ENCODE peak calls at places on chromosomes 1 and 21, in six cellular contexts. One of them, this sample, is unnamed.

GRCh38 chr21:37074546-37074945 is 1.5 kb downstream of the TTC3 start:
- DNase-seq in GM12878: no peak
- DNase-seq in tibial artery: no peak
- DNase-seq in kidney: no peak
- DNase-seq in Panc1: no peak
- DNase-seq in fibroblast of lung: no peak
- DNase-seq in this sample: no peak

GRCh38 chr1:69492286-69492685 is 75.4 kb upstream of the LRRC7 start:
- DNase-seq in GM12878: no peak
- DNase-seq in Panc1: no peak
- DNase-seq in tibial artery: no peak
- DNase-seq in fibroblast of lung: no peak
- DNase-seq in kidney: no peak
- DNase-seq in this sample: no peak

GRCh38 chr1:39006287-39006686 is 15.2 kb downstream of the AKIRIN1 start:
- DNase-seq in fibroblast of lung: no peak
- DNase-seq in GM12878: no peak
- DNase-seq in Panc1: no peak
- DNase-seq in tibial artery: no peak
- DNase-seq in kidney: no peak
- DNase-seq in this sample: no peak

GRCh38 chr1:151825204-151825603 is 6.4 kb downstream of the RORC start:
- DNase-seq in tibial artery: no peak
- DNase-seq in GM12878: no peak
- DNase-seq in Panc1: no peak
- DNase-seq in kidney: no peak
- DNase-seq in fibroblast of lung: no peak
- DNase-seq in this sample: no peak

GRCh38 chr1:218463194-218464156 is 118.3 kb downstream of the TGFB2 start:
- DNase-seq in fibroblast of lung: peak; percentile 74
- DNase-seq in kidney: no peak
- DNase-seq in Panc1: no peak
- DNase-seq in GM12878: no peak
- DNase-seq in tibial artery: peak; percentile 74
- DNase-seq in this sample: peak; percentile 81

GRCh38 chr1:61086245-61086644 is 3.9 kb downstream of the NFIA start:
- DNase-seq in tibial artery: no peak
- DNase-seq in fibroblast of lung: no peak
- DNase-seq in GM12878: no peak
- DNase-seq in Panc1: no peak
- DNase-seq in kidney: no peak
- DNase-seq in this sample: no peak

GRCh38 chr21:34766862-34767261 is 98.1 kb downstream of the CLIC6 start:
- DNase-seq in Panc1: no peak
- DNase-seq in GM12878: no peak
- DNase-seq in kidney: no peak
- DNase-seq in tibial artery: no peak
- DNase-seq in fibroblast of lung: peak; percentile 33
- DNase-seq in this sample: no peak

GRCh38 chr1:241532173-241532553 is at the start of gene KMO:
- DNase-seq in kidney: no peak
- DNase-seq in tibial artery: no peak
- DNase-seq in fibroblast of lung: no peak
- DNase-seq in Panc1: no peak
- DNase-seq in GM12878: no peak
- DNase-seq in this sample: no peak

GRCh38 chr1:91746728-91747338 is 139.1 kb downstream of the TGFBR3 start:
- DNase-seq in GM12878: no peak
- DNase-seq in kidney: no peak
- DNase-seq in fibroblast of lung: no peak
- DNase-seq in tibial artery: no peak
- DNase-seq in Panc1: no peak
- DNase-seq in this sample: peak; percentile 4

GRCh38 chr1:203906932-203907331 is 45.5 kb downstream of the SNRPE start:
- DNase-seq in fibroblast of lung: peak; percentile 93
- DNase-seq in Panc1: peak; percentile 78
- DNase-seq in GM12878: no peak
- DNase-seq in tibial artery: no peak
- DNase-seq in kidney: no peak
- DNase-seq in this sample: no peak

GRCh38 chr1:219959540-219960208 is 31.3 kb upstream of the SLC30A10 start:
- DNase-seq in fibroblast of lung: no peak
- DNase-seq in tibial artery: no peak
- DNase-seq in Panc1: no peak
- DNase-seq in kidney: no peak
- DNase-seq in GM12878: no peak
- DNase-seq in this sample: no peak

GRCh38 chr1:236039736-236040670 is 24.9 kb downstream of the NID1 start:
- DNase-seq in GM12878: no peak
- DNase-seq in kidney: no peak
- DNase-seq in Panc1: no peak
- DNase-seq in fibroblast of lung: peak; percentile 98
- DNase-seq in tibial artery: peak; percentile 70
- DNase-seq in this sample: peak; percentile 88

GRCh38 chr21:15444118-15444960 is 285.4 kb upstream of the USP25 start:
- DNase-seq in GM12878: no peak
- DNase-seq in fibroblast of lung: no peak
- DNase-seq in kidney: peak; percentile 47
- DNase-seq in tibial artery: no peak
- DNase-seq in Panc1: no peak
- DNase-seq in this sample: no peak

GRCh38 chr1:6244401-6245054 is 549 bp downstream of the HES3 start:
- DNase-seq in fibroblast of lung: no peak
- DNase-seq in GM12878: no peak
- DNase-seq in tibial artery: no peak
- DNase-seq in kidney: peak; percentile 70
- DNase-seq in Panc1: no peak
- DNase-seq in this sample: no peak

GRCh38 chr1:65955071-65955470 is 162.4 kb downstream of the PDE4B start:
- DNase-seq in tibial artery: no peak
- DNase-seq in kidney: no peak
- DNase-seq in GM12878: no peak
- DNase-seq in fibroblast of lung: peak; percentile 40
- DNase-seq in Panc1: no peak
- DNase-seq in this sample: no peak

GRCh38 chr21:37159053-37159776 is 86.2 kb downstream of the TTC3 start:
- DNase-seq in tibial artery: no peak
- DNase-seq in GM12878: peak; percentile 42
- DNase-seq in fibroblast of lung: peak; percentile 67
- DNase-seq in Panc1: no peak
- DNase-seq in kidney: no peak
- DNase-seq in this sample: no peak

GRCh38 chr1:212700892-212701819 is 1.5 kb upstream of the BATF3 start:
- DNase-seq in kidney: peak; percentile 81
- DNase-seq in fibroblast of lung: peak; percentile 58
- DNase-seq in GM12878: no peak
- DNase-seq in tibial artery: peak; percentile 72
- DNase-seq in Panc1: peak; percentile 15
- DNase-seq in this sample: peak; percentile 83

DNA sequence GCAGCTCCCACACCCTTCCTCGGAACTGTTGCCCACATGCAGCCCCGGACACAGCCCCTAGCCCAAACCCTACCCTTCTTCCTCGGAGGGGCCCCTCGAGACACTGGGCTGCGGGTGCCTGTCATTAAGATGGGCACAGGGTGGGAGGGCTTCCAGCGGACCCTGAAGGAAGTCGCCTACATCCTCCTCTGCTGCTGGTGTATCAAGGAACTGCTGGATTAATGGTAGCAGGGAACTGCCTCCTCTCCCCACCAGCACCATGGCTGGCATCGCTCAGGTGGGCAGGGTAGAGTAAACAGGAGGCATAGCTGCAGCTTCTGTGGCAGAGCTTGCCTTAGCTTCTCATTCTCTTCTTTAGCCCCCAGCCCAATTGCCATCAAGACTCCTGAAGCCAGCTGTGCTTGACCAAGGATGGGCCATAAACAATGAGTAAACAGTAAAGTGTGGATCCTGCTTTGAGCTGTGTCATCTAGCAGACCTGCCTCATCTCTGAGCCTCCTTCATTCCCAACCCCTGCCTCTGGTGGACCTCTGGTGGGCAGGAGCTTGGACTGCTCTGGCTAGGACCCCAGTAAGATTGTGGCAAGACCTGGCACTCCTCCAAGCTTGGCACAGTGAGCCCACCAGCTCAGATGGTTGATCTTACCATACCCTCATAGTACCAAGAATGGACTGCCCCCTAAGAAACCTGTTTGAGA is at the start of gene LENEP:
- DNase-seq in Panc1: no peak
- DNase-seq in GM12878: no peak
- DNase-seq in kidney: peak; percentile 54
- DNase-seq in fibroblast of lung: no peak
- DNase-seq in tibial artery: peak; percentile 17
- DNase-seq in this sample: no peak
- H3K4me1 ChIP-seq in Panc1: peaks cover 8% of the 10 kb centered on the region
- H3K4me1 ChIP-seq in GM12878: peaks cover 12% of the 10 kb centered on the region
- H3K4me1 ChIP-seq in kidney: no peaks in the 10 kb centered on the region
- H3K4me1 ChIP-seq in fibroblast of lung: no peaks in the 10 kb centered on the region
- H3K4me1 ChIP-seq in tibial artery: peaks cover 1% of the 10 kb centered on the region
- H3K4me1 ChIP-seq in this sample: peaks cover 3% of the 10 kb centered on the region

GRCh38 chr1:160636076-160636475 is 10.8 kb downstream of the SLAMF1 start:
- DNase-seq in kidney: no peak
- DNase-seq in GM12878: no peak
- DNase-seq in tibial artery: no peak
- DNase-seq in Panc1: no peak
- DNase-seq in fibroblast of lung: no peak
- DNase-seq in this sample: no peak
- H3K4me1 ChIP-seq in kidney: no peaks in the 10 kb centered on the region
- H3K4me1 ChIP-seq in GM12878: peaks cover 51% of the 10 kb centered on the region
- H3K4me1 ChIP-seq in tibial artery: no peaks in the 10 kb centered on the region
- H3K4me1 ChIP-seq in Panc1: no peaks in the 10 kb centered on the region
- H3K4me1 ChIP-seq in fibroblast of lung: no peaks in the 10 kb centered on the region
- H3K4me1 ChIP-seq in this sample: no peaks in the 10 kb centered on the region

GRCh38 chr1:178374016-178374415 is 122.7 kb downstream of the CLEC20A start:
- DNase-seq in kidney: no peak
- DNase-seq in fibroblast of lung: no peak
- DNase-seq in GM12878: no peak
- DNase-seq in tibial artery: no peak
- DNase-seq in Panc1: no peak
- DNase-seq in this sample: no peak

GRCh38 chr1:178367151-178367550 is 129.6 kb downstream of the CLEC20A start:
- DNase-seq in tibial artery: no peak
- DNase-seq in Panc1: no peak
- DNase-seq in GM12878: no peak
- DNase-seq in kidney: no peak
- DNase-seq in fibroblast of lung: no peak
- DNase-seq in this sample: no peak

GRCh38 chr1:178371236-178371635 is 125.5 kb downstream of the CLEC20A start:
- DNase-seq in fibroblast of lung: peak; percentile 58
- DNase-seq in GM12878: no peak
- DNase-seq in Panc1: no peak
- DNase-seq in tibial artery: peak; percentile 25
- DNase-seq in kidney: no peak
- DNase-seq in this sample: peak; percentile 61

GRCh38 chr1:178376008-178376407 is 120.8 kb downstream of the CLEC20A start:
- DNase-seq in fibroblast of lung: no peak
- DNase-seq in kidney: no peak
- DNase-seq in tibial artery: no peak
- DNase-seq in Panc1: no peak
- DNase-seq in GM12878: no peak
- DNase-seq in this sample: no peak

DNA sequence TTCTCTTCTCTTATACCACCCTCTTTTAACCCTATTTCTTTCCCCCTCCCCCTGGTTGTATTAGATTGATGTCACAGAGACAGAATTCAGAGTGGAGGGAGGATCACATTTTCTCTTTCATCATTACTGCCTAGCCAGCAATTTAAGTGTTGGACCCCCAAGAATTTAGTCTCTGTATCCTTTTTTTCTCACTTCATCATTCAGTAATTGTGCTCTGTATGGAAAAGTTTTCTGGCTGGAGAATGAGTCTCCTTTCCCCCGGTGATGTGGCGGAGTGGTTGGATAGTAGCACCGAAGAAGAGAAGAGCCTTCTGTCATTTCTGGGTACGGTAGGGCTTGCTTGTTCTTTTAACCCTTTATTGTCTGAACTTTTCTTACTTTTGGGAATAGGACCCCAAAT is 124.8 kb downstream of the CLEC20A start:
- DNase-seq in GM12878: no peak
- DNase-seq in kidney: no peak
- DNase-seq in fibroblast of lung: peak; percentile 29
- DNase-seq in tibial artery: no peak
- DNase-seq in Panc1: no peak
- DNase-seq in this sample: no peak
- H3K4me1 ChIP-seq in GM12878: no peaks in the 10 kb centered on the region
- H3K4me1 ChIP-seq in kidney: no peaks in the 10 kb centered on the region
- H3K4me1 ChIP-seq in fibroblast of lung: no peaks in the 10 kb centered on the region
- H3K4me1 ChIP-seq in tibial artery: peaks cover 16% of the 10 kb centered on the region
- H3K4me1 ChIP-seq in Panc1: no peaks in the 10 kb centered on the region
- H3K4me1 ChIP-seq in this sample: no peaks in the 10 kb centered on the region

GRCh38 chr1:23561813-23562100 is 2.5 kb upstream of the ID3 start:
- DNase-seq in tibial artery: no peak
- DNase-seq in Panc1: no peak
- DNase-seq in kidney: no peak
- DNase-seq in fibroblast of lung: no peak
- DNase-seq in GM12878: no peak
- DNase-seq in this sample: no peak

GRCh38 chr1:23559136-23559984 is at the start of gene ID3:
- DNase-seq in Panc1: no peak
- DNase-seq in GM12878: peak; percentile 69
- DNase-seq in fibroblast of lung: peak; percentile 97
- DNase-seq in tibial artery: peak; percentile 97
- DNase-seq in kidney: peak; percentile 99
- DNase-seq in this sample: peak; percentile 98

GRCh38 chr1:23561076-23561812 is 1.9 kb upstream of the ID3 start:
- DNase-seq in GM12878: no peak
- DNase-seq in kidney: no peak
- DNase-seq in Panc1: no peak
- DNase-seq in fibroblast of lung: no peak
- DNase-seq in tibial artery: no peak
- DNase-seq in this sample: no peak

GRCh38 chr1:23558872-23559135 is 497 bp downstream of the ID3 start:
- DNase-seq in tibial artery: no peak
- DNase-seq in Panc1: no peak
- DNase-seq in GM12878: no peak
- DNase-seq in fibroblast of lung: no peak
- DNase-seq in kidney: no peak
- DNase-seq in this sample: no peak

DNA sequence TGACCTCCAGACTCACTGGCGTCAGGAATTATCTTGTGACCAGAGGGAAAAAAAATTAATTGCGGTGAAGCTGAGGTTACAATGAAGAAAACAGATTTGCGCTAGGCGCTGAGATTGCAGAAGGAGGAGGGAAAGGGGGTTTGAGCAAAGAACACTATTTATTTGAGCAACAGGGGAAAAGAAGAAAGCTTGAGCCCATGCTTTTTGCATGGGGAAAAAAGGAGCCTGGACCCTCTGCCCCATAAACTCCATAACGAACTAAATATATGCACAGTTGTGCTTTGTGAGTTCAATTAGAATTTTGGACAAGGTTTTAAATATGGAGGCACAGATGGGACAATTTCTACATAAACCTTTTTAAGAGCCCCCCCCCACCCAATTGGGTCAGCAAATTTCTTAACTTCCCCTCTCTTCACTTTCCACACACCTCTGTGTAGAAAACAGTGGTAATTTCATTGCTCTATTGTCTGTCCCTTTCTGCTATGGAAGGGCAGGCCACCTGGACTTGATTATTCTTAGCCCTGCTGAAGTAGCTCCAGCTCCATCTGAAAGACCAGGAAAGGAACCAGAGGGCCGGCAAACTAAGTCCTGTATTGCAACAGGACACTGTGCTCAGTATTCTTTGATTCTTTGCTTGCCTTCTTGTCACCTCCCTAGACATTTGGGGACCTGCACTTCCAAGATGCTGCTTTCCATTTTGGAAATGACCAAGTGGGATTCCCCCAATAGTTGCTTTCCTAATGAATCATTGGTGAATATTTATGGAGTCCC is 869 bp upstream of the ID3 start:
- DNase-seq in Panc1: no peak
- DNase-seq in tibial artery: no peak
- DNase-seq in kidney: no peak
- DNase-seq in fibroblast of lung: no peak
- DNase-seq in GM12878: no peak
- DNase-seq in this sample: no peak
- H3K4me1 ChIP-seq in Panc1: peaks cover 74% of the 10 kb centered on the region
- H3K4me1 ChIP-seq in tibial artery: peaks cover 48% of the 10 kb centered on the region
- H3K4me1 ChIP-seq in kidney: peaks cover 26% of the 10 kb centered on the region
- H3K4me1 ChIP-seq in fibroblast of lung: peaks cover 33% of the 10 kb centered on the region
- H3K4me1 ChIP-seq in GM12878: peaks cover 45% of the 10 kb centered on the region
- H3K4me1 ChIP-seq in this sample: peaks cover 76% of the 10 kb centered on the region